ENCODE peak calls at places on chromosomes 5 and 9, in eight cellular contexts. E is brain microvascular endothelial cell, S is bronchial epithelial cell, D is uterus, T is IMR-90, V is tibial artery, Z is AG09309, H is OCI-LY7. F is an unnamed sample.

GRCh38 chr9:18504707-18505106 is 30.8 kb downstream of the ADAMTSL1 start:
- DNase-seq in E (no peak), S (no peak), D (no peak), T (no peak), V (no peak), Z (no peak), H (no peak), F (no peak)

GRCh38 chr5:158471179-158471924 is 612.4 kb upstream of the CLINT1 start:
- DNase-seq in E (no peak), S (no peak), D (no peak), T (no peak), V (no peak), Z (no peak), H (no peak), F (no peak)

GRCh38 chr9:137114613-137115393 is at the start of gene DPP7:
- DNase-seq in E (no peak), S (no peak), D (no peak), T (peak; percentile 16), V (peak; percentile 84), Z (no peak), H (peak; percentile 82), F (peak; percentile 82)

GRCh38 chr5:181160144-181160754 is 12.9 kb downstream of the OR2V2 start:
- DNase-seq in E (peak; percentile 22), S (peak; percentile 47), D (peak; percentile 67), T (peak; percentile 59), V (no peak), Z (no peak), H (peak; percentile 66), F (peak; percentile 89)

GRCh38 chr5:145983461-145983860 is 47.1 kb downstream of the SH3RF2 start:
- DNase-seq in E (no peak), S (no peak), D (no peak), T (no peak), V (no peak), Z (no peak), H (no peak), F (no peak)

GRCh38 chr9:108083160-108083559 is 593.6 kb upstream of the KLF4 start:
- DNase-seq in E (no peak), S (no peak), D (no peak), T (no peak), V (no peak), Z (no peak), H (no peak), F (peak; percentile 36)

GRCh38 chr5:565782-566445 is 41.7 kb upstream of the SLC9A3 start:
- DNase-seq in E (no peak), S (peak; percentile 58), D (no peak), T (peak; percentile 41), V (peak; percentile 65), Z (no peak), H (no peak), F (no peak)

GRCh38 chr5:150159741-150160179 is 4.1 kb upstream of the PDGFRB start:
- DNase-seq in E (peak; percentile 78), S (no peak), D (peak; percentile 78), T (peak; percentile 87), V (peak; percentile 88), Z (no peak), H (peak; percentile 38), F (peak; percentile 43)

GRCh38 chr5:149323235-149324205 is 21.8 kb upstream of the GRPEL2 start:
- DNase-seq in E (no peak), S (peak; percentile 32), D (no peak), T (peak; percentile 30), V (no peak), Z (no peak), H (no peak), F (no peak)

GRCh38 chr9:4034404-4034803 is 265.5 kb downstream of the GLIS3 start:
- DNase-seq in E (no peak), S (no peak), D (no peak), T (no peak), V (no peak), Z (no peak), H (no peak), F (no peak)

GRCh38 chr9:38352716-38353334 is 39.7 kb upstream of the ALDH1B1 start:
- DNase-seq in E (no peak), S (no peak), D (no peak), T (no peak), V (peak; percentile 46), Z (no peak), H (no peak), F (no peak)

GRCh38 chr5:38655691-38656090 is 99.2 kb upstream of the LIFR start:
- DNase-seq in E (no peak), S (no peak), D (no peak), T (no peak), V (no peak), Z (no peak), H (no peak), F (no peak)

GRCh38 chr5:1167728-1168709 is 33.4 kb upstream of the SLC6A19 start:
- DNase-seq in E (peak; percentile 58), S (peak; percentile 48), D (peak; percentile 58), T (peak; percentile 61), V (no peak), Z (peak; percentile 35), H (peak; percentile 85), F (peak; percentile 75)

GRCh38 chr5:147712024-147712423 is 70.5 kb downstream of the JAKMIP2 start:
- DNase-seq in E (no peak), S (no peak), D (no peak), T (no peak), V (no peak), Z (no peak), H (no peak), F (no peak)

DNA sequence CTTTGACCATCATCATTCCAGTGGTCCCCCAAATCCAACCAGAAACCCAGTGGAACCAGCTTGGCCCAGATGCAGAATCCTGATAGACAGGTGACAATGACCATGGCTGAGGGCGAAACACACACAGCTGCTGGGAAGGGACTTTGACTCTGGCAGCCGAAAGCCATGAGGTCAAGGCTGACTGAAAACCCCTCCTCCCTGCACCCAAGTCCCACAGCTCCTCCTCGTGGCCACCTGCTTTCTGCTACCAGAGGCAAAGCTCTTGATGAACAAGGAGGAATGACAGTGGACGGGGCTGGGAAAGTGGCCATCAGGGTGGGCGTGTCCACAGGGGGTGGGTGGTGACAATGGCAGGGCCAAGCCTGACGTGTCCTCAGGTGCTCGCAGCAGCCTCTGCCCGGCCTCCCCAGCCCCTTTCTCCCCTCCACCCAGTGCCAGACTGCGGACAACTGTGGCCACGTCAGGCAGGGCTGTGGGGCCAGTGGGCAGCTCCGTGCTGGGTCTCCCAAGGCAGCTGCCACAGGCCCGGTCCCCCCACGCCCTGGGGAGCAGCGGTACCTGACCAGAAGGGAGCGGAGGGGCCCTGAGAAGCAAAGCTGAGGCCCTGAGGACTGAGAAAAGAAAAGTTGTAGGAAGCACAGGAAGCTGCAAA is 30.8 kb upstream of the SARDH start:
- DNase-seq in E (no peak), S (no peak), D (no peak), T (no peak), V (peak; percentile 59), Z (no peak), H (no peak), F (no peak)
- TF ChIP-seq CTCF in E (peak; percentile 23), S (no peak), D (no peak), T (no peak), V (no peak), Z (no peak), H (peak; percentile 51), F (no peak)

DNA sequence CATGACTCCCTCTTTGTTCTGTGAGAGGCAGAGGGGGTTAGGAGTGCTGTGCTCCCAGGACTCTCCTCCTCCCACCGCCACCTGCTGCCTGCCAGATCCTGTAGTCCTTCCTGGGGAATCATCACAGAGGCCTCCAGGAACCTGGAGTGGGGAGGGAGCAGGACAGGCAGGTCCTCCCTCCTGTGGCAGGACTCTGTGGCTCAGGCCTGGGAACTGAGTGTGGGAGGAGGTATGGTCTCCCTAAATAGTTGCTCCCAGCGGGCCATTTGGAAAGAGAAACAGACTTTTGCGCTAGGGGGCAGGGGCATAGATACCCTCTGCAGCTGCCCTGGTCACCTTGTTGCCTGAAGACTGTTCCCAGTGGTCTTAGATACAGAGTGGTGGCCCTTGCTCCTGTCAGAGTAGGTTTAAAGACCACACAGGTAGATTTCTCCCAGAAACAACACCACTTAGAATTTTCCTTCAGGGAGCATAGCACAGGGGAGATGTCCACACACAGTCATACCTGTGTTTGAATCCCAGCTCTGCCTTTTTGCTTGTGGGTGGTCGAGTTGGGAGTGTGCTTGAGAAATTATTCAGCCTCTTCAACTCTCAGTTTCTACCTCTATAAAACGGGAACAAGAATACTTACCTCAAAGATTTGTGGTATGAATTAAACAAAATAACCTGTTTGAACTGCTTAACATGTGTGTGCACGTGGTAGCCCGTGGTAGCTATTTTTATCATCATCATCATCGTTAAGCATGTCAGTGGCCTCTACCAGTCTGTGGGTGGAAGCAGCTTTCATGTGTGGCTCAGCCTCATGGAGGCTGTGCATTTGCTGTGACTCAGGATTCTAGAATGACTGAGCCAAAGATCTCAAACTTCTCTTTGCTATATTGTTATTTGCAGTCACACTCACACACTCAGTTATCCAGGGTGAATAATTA is 55.8 kb downstream of the SLC22A5 start:
- DNase-seq in E (peak; percentile 86), S (peak; percentile 94), D (no peak), T (peak; percentile 95), V (no peak), Z (no peak), H (peak; percentile 84), F (peak; percentile 91)
- H3K4me3 ChIP-seq in E (no peak overlapping the region), S (no peak overlapping the region), D (no peak overlapping the region), T (no peak overlapping the region), V (no peak overlapping the region), Z (no peak overlapping the region), H (peak overlapping the region; percentile 37), F (peak overlapping the region; percentile 47)

DNA sequence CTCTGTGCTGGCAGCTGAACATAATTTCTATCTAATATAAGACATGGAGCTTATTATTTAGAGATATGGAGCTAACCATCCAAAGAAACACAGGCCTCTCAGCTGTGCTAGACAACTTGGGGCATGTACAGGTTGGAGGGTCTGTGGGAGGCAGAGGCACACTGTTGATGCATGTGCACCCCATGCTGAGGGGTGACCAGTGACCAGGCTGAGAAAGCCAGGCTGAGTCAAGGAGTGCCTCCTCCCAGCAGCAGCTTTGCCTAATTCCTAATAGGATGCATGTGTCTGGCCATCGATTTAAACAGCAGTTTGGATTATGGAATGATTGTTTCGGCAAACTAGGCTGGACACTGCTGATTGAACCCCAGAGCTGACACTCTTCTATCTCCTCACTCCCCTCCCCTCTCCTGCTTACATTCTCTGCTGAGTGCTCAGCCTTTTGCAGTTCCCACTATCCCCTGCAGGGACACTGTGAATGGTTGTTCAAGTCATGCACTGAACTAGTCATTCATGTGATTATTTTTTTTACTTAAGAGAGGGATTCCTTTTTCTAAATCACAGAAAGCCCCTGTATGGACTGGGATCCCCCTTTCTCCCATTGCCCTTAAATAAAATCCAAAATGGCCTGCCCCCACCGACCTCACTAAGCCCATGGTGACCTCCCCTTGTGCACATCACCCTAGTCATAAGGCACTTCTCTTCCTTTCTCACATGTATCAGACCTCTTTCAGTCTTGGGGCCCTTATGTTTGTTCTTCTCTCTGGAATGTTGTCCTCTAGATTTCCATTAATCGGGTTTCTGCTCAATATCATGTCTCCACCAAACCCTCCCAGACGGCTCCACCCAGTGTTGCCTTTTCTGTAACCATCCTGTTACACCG is 196.0 kb downstream of the ERCC6L2 start:
- DNase-seq in E (peak; percentile 56), S (peak; percentile 51), D (no peak), T (peak; percentile 47), V (no peak), Z (no peak), H (peak; percentile 16), F (peak; percentile 38)
- TF ChIP-seq CTCF in E (peak; percentile 80), S (peak; percentile 58), D (no peak), T (peak; percentile 44), V (peak; percentile 23), Z (peak; percentile 45), H (peak; percentile 58), F (peak; percentile 50)

GRCh38 chr5:141223112-141223783 is at the start of gene PCDHB14:
- DNase-seq in E (no peak), S (peak; percentile 13), D (no peak), T (peak; percentile 20), V (no peak), Z (peak; percentile 16), H (peak; percentile 34), F (no peak)
- H3K4me3 ChIP-seq in E (no peak within 1 kb of the TSS), S (peak within 1 kb of the TSS; percentile 8), D (peak within 1 kb of the TSS; percentile 15), T (peak within 1 kb of the TSS; percentile 48), V (peak within 1 kb of the TSS; percentile 19), Z (peak within 1 kb of the TSS; percentile 41), H (no peak within 1 kb of the TSS), F (no peak within 1 kb of the TSS)